ENCODE peak calls at places on chromosomes 13 and 19, in ten cellular contexts. O is GF-D8; M is cardiac muscle cell; Y is astrocyte; C is stimulated activated CD8-positive, alpha-beta memory T cell treated with anti-CD3 and anti-CD28 coated beads, Interleukin-2, amount 100 ng/mL, for 48 hours; V is left cardiac atrium; F is NCI-H748 treated with DMSO at 0.1 percent for 48 hours; L is hepatic stellate cell; E is nephron progenitor cell; A is RPMI7951. B is an unnamed sample.

GRCh38 chr19:56085571-56086275 is 35.4 kb downstream of the ZNF787 start:
- DNase-seq in A (peak; percentile 7), E (no peak), L (no peak), C (no peak), Y (no peak), O (no peak), V (no peak), F (no peak), M (no peak), B (no peak)

GRCh38 chr19:40726279-40726678 is 9.4 kb downstream of the ITPKC start:
- DNase-seq in F (no peak), L (no peak), A (no peak), V (no peak), Y (no peak), C (no peak), M (no peak), O (no peak), E (no peak), B (no peak)

GRCh38 chr13:78630509-78630908 is 27.2 kb upstream of the POU4F1 start:
- DNase-seq in E (no peak), M (no peak), O (no peak), V (no peak), C (no peak), F (no peak), A (no peak), Y (no peak), L (no peak), B (no peak)

GRCh38 chr19:13827656-13828055 is 32.4 kb downstream of the ZSWIM4 start:
- DNase-seq in C (no peak), F (no peak), V (no peak), L (no peak), A (no peak), Y (no peak), E (no peak), O (no peak), M (no peak), B (no peak)

GRCh38 chr13:105050696-105051095 is 1484.8 kb downstream of the EFNB2 start:
- DNase-seq in L (no peak), A (no peak), V (no peak), F (no peak), Y (peak; percentile 51), C (no peak), E (no peak), M (peak; percentile 1), O (no peak), B (no peak)

GRCh38 chr19:4368128-4368820 is 24.9 kb downstream of the MPND start:
- DNase-seq in Y (no peak), F (no peak), L (no peak), E (no peak), C (no peak), V (no peak), A (no peak), O (peak; percentile 43), M (peak; percentile 43), B (no peak)

GRCh38 chr13:94672400-94672799 is 39.9 kb downstream of the SOX21 start:
- DNase-seq in F (no peak), E (no peak), O (no peak), Y (no peak), L (no peak), C (no peak), A (no peak), V (no peak), M (no peak), B (no peak)

GRCh38 chr19:16920816-16921529 is 32.2 kb downstream of the F2RL3 start:
- DNase-seq in A (peak; percentile 89), C (no peak), Y (peak; percentile 81), V (no peak), M (peak; percentile 85), L (peak; percentile 50), F (no peak), O (no peak), E (no peak), B (peak; percentile 54)

GRCh38 chr19:14961956-14962685 is 17.5 kb downstream of the SLC1A6 start:
- DNase-seq in E (no peak), F (no peak), Y (no peak), L (no peak), M (no peak), A (no peak), V (no peak), C (no peak), O (no peak), B (no peak)

GRCh38 chr19:1745589-1746031 is 7.7 kb upstream of the ONECUT3 start:
- DNase-seq in M (peak; percentile 33), F (no peak), A (no peak), C (no peak), E (no peak), Y (no peak), L (no peak), V (no peak), O (no peak), B (no peak)

GRCh38 chr13:110017379-110017778 is 231.0 kb upstream of the IRS2 start:
- DNase-seq in A (peak; percentile 89), C (no peak), F (no peak), O (no peak), M (peak; percentile 92), E (no peak), Y (peak; percentile 96), V (no peak), L (peak; percentile 80), B (peak; percentile 81)

GRCh38 chr19:12155324-12155723 is 1.2 kb downstream of the ZNF625 start:
- DNase-seq in Y (no peak), V (no peak), A (no peak), E (no peak), O (no peak), F (no peak), M (peak; percentile 8), C (no peak), L (peak; percentile 21), B (no peak)

GRCh38 chr19:6807291-6807690 is 34.8 kb downstream of the VAV1 start:
- DNase-seq in M (no peak), A (no peak), F (no peak), L (no peak), Y (no peak), O (no peak), V (no peak), C (no peak), E (no peak), B (no peak)

GRCh38 chr19:33301011-33301899 is 1.1 kb downstream of the CEBPA start:
- DNase-seq in O (no peak), C (no peak), Y (no peak), L (no peak), F (no peak), V (no peak), A (no peak), E (peak; percentile 50), M (peak; percentile 14), B (no peak)

GRCh38 chr19:51282335-51282734 is 29.1 kb upstream of the IGLON5 start:
- DNase-seq in M (no peak), O (no peak), V (no peak), A (no peak), E (no peak), F (no peak), L (no peak), C (no peak), Y (no peak), B (no peak)

GRCh38 chr19:16527971-16528521 is 14.2 kb downstream of the CHERP start:
- DNase-seq in M (peak; percentile 13), Y (no peak), A (no peak), O (no peak), C (no peak), E (peak; percentile 24), F (no peak), V (no peak), L (no peak), B (no peak)

GRCh38 chr13:73428706-73429105 is 369.9 kb downstream of the KLF5 start:
- DNase-seq in V (no peak), A (no peak), O (no peak), F (no peak), M (no peak), L (no peak), Y (no peak), C (no peak), E (no peak), B (no peak)

GRCh38 chr13:60583196-60583908 is 186.3 kb downstream of the TDRD3 start:
- DNase-seq in F (no peak), O (peak; percentile 88), L (peak; percentile 60), A (peak; percentile 83), M (peak; percentile 85), V (no peak), C (no peak), E (no peak), Y (peak; percentile 85), B (no peak)

GRCh38 chr19:57269515-57270250 is 10.6 kb upstream of the ZNF460 start:
- DNase-seq in E (no peak), V (no peak), Y (peak; percentile 96), F (no peak), M (peak; percentile 76), L (peak; percentile 78), O (no peak), A (peak; percentile 87), C (no peak), B (peak; percentile 17)

GRCh38 chr13:102965802-102966201 is 100.4 kb downstream of the SLC10A2 start:
- DNase-seq in Y (no peak), M (no peak), C (no peak), A (no peak), L (no peak), V (no peak), E (no peak), F (no peak), O (no peak), B (no peak)

GRCh38 chr19:39179754-39180153 is 17.0 kb upstream of the NCCRP1 start:
- DNase-seq in M (no peak), V (no peak), O (no peak), L (no peak), F (no peak), C (no peak), E (no peak), A (no peak), Y (no peak), B (no peak)

GRCh38 chr19:56114051-56114694 is 6.9 kb downstream of the ZNF787 start:
- DNase-seq in M (no peak), O (no peak), V (no peak), A (no peak), L (no peak), Y (no peak), F (no peak), C (no peak), E (no peak), B (no peak)

GRCh38 chr19:39130337-39131254 is 5.0 kb downstream of the PAK4 start:
- DNase-seq in C (no peak), L (no peak), O (no peak), F (no peak), E (no peak), V (no peak), Y (no peak), M (no peak), A (no peak), B (no peak)

GRCh38 chr19:5947435-5947834 is 30.5 kb downstream of the RANBP3 start:
- DNase-seq in L (peak; percentile 29), V (peak; percentile 75), F (no peak), Y (peak; percentile 27), E (no peak), O (no peak), M (peak; percentile 88), C (no peak), A (no peak), B (peak; percentile 48)

GRCh38 chr19:45428385-45429231 is 4.9 kb upstream of the ERCC1 start:
- DNase-seq in V (peak; percentile 82), C (no peak), F (no peak), L (peak; percentile 83), A (peak; percentile 79), E (peak; percentile 73), M (peak; percentile 59), Y (no peak), O (no peak), B (peak; percentile 81)

GRCh38 chr19:41904118-41904870 is 21.3 kb downstream of the ARHGEF1 start:
- DNase-seq in O (no peak), V (no peak), E (no peak), Y (no peak), F (peak; percentile 100), L (no peak), A (no peak), C (no peak), M (no peak), B (peak; percentile 88)

GRCh38 chr13:94455414-94455813 is 24.1 kb downstream of the DCT start:
- DNase-seq in L (no peak), O (no peak), F (no peak), Y (no peak), M (no peak), C (no peak), E (no peak), A (no peak), V (no peak), B (no peak)

GRCh38 chr13:19057588-19058340 is 123.9 kb downstream of the TUBA3C start:
- DNase-seq in A (no peak), L (no peak), O (no peak), F (no peak), C (no peak), M (no peak), E (no peak), V (no peak), Y (no peak), B (no peak)

B was measured in hepatocyte.